ENCODE peak calls at places on chromosome 16, in eight cellular contexts. One of them, this sample, is unnamed.

GRCh38 chr16:73949574-73950348 is 346.9 kb upstream of the PSMD7 start:
- DNase-seq in cerebellar nuclear complex: no peak
- DNase-seq in caudate nucleus: no peak
- DNase-seq in heart right ventricle: peak
- DNase-seq in posterior vena cava: no peak
- DNase-seq in ELR: peak
- DNase-seq in stimulated activated CD4-positive, alpha-beta T cell treated with anti-CD3 and anti-CD28 coated beads, Interleukin-1b, Interleukin-23, amount 100 ng/mL, for 48 hours: no peak
- DNase-seq in NCI-H460: peak
- DNase-seq in this sample: no peak

GRCh38 chr16:49366669-49367068 is 6.9 kb upstream of the C16orf78 start:
- DNase-seq in stimulated activated CD4-positive, alpha-beta T cell treated with anti-CD3 and anti-CD28 coated beads, Interleukin-1b, Interleukin-23, amount 100 ng/mL, for 48 hours: no peak
- DNase-seq in posterior vena cava: no peak
- DNase-seq in heart right ventricle: no peak
- DNase-seq in caudate nucleus: no peak
- DNase-seq in cerebellar nuclear complex: no peak
- DNase-seq in ELR: no peak
- DNase-seq in NCI-H460: no peak
- DNase-seq in this sample: no peak

GRCh38 chr16:65884018-65884417 is 482.5 kb upstream of the CDH5 start:
- DNase-seq in ELR: peak
- DNase-seq in posterior vena cava: no peak
- DNase-seq in NCI-H460: no peak
- DNase-seq in heart right ventricle: no peak
- DNase-seq in cerebellar nuclear complex: no peak
- DNase-seq in stimulated activated CD4-positive, alpha-beta T cell treated with anti-CD3 and anti-CD28 coated beads, Interleukin-1b, Interleukin-23, amount 100 ng/mL, for 48 hours: no peak
- DNase-seq in caudate nucleus: no peak
- DNase-seq in this sample: no peak

GRCh38 chr16:85369741-85370528 is 243.2 kb upstream of the GSE1 start:
- DNase-seq in NCI-H460: peak
- DNase-seq in posterior vena cava: peak
- DNase-seq in stimulated activated CD4-positive, alpha-beta T cell treated with anti-CD3 and anti-CD28 coated beads, Interleukin-1b, Interleukin-23, amount 100 ng/mL, for 48 hours: peak
- DNase-seq in cerebellar nuclear complex: no peak
- DNase-seq in heart right ventricle: peak
- DNase-seq in caudate nucleus: no peak
- DNase-seq in ELR: peak
- DNase-seq in this sample: peak

GRCh38 chr16:54178491-54178976 is 108.1 kb downstream of the IRX3 start:
- DNase-seq in NCI-H460: no peak
- DNase-seq in ELR: no peak
- DNase-seq in cerebellar nuclear complex: no peak
- DNase-seq in caudate nucleus: no peak
- DNase-seq in heart right ventricle: peak
- DNase-seq in stimulated activated CD4-positive, alpha-beta T cell treated with anti-CD3 and anti-CD28 coated beads, Interleukin-1b, Interleukin-23, amount 100 ng/mL, for 48 hours: no peak
- DNase-seq in posterior vena cava: no peak
- DNase-seq in this sample: no peak

GRCh38 chr16:85979605-85980004 is 80.6 kb downstream of the IRF8 start:
- DNase-seq in cerebellar nuclear complex: no peak
- DNase-seq in heart right ventricle: no peak
- DNase-seq in stimulated activated CD4-positive, alpha-beta T cell treated with anti-CD3 and anti-CD28 coated beads, Interleukin-1b, Interleukin-23, amount 100 ng/mL, for 48 hours: peak
- DNase-seq in caudate nucleus: no peak
- DNase-seq in NCI-H460: no peak
- DNase-seq in ELR: no peak
- DNase-seq in posterior vena cava: no peak
- DNase-seq in this sample: no peak

GRCh38 chr16:2745961-2746360 is 6.5 kb upstream of the SRRM2 start:
- DNase-seq in stimulated activated CD4-positive, alpha-beta T cell treated with anti-CD3 and anti-CD28 coated beads, Interleukin-1b, Interleukin-23, amount 100 ng/mL, for 48 hours: no peak
- DNase-seq in NCI-H460: no peak
- DNase-seq in caudate nucleus: no peak
- DNase-seq in posterior vena cava: no peak
- DNase-seq in heart right ventricle: no peak
- DNase-seq in cerebellar nuclear complex: no peak
- DNase-seq in ELR: no peak
- DNase-seq in this sample: no peak

GRCh38 chr16:80924372-80924978 is 82.2 kb downstream of the CMC2 start:
- DNase-seq in posterior vena cava: no peak
- DNase-seq in caudate nucleus: peak
- DNase-seq in stimulated activated CD4-positive, alpha-beta T cell treated with anti-CD3 and anti-CD28 coated beads, Interleukin-1b, Interleukin-23, amount 100 ng/mL, for 48 hours: peak
- DNase-seq in ELR: peak
- DNase-seq in NCI-H460: no peak
- DNase-seq in heart right ventricle: peak
- DNase-seq in cerebellar nuclear complex: no peak
- DNase-seq in this sample: no peak

GRCh38 chr16:290681-291405 is 7.9 kb downstream of the PDIA2 start:
- DNase-seq in stimulated activated CD4-positive, alpha-beta T cell treated with anti-CD3 and anti-CD28 coated beads, Interleukin-1b, Interleukin-23, amount 100 ng/mL, for 48 hours: no peak
- DNase-seq in caudate nucleus: no peak
- DNase-seq in posterior vena cava: no peak
- DNase-seq in NCI-H460: no peak
- DNase-seq in cerebellar nuclear complex: no peak
- DNase-seq in ELR: no peak
- DNase-seq in heart right ventricle: no peak
- DNase-seq in this sample: no peak

GRCh38 chr16:80147021-80147680 is 393.6 kb upstream of the DYNLRB2 start:
- DNase-seq in caudate nucleus: no peak
- DNase-seq in cerebellar nuclear complex: no peak
- DNase-seq in posterior vena cava: no peak
- DNase-seq in heart right ventricle: no peak
- DNase-seq in NCI-H460: no peak
- DNase-seq in stimulated activated CD4-positive, alpha-beta T cell treated with anti-CD3 and anti-CD28 coated beads, Interleukin-1b, Interleukin-23, amount 100 ng/mL, for 48 hours: no peak
- DNase-seq in ELR: peak
- DNase-seq in this sample: no peak

GRCh38 chr16:30523768-30524574 is 2.4 kb downstream of the ZNF768 start:
- DNase-seq in caudate nucleus: no peak
- DNase-seq in stimulated activated CD4-positive, alpha-beta T cell treated with anti-CD3 and anti-CD28 coated beads, Interleukin-1b, Interleukin-23, amount 100 ng/mL, for 48 hours: no peak
- DNase-seq in ELR: no peak
- DNase-seq in cerebellar nuclear complex: no peak
- DNase-seq in heart right ventricle: no peak
- DNase-seq in posterior vena cava: peak
- DNase-seq in NCI-H460: no peak
- DNase-seq in this sample: no peak

GRCh38 chr16:2339521-2340484 is 725 bp downstream of the ABCA3 start:
- DNase-seq in posterior vena cava: peak
- DNase-seq in ELR: peak
- DNase-seq in NCI-H460: peak
- DNase-seq in caudate nucleus: peak
- DNase-seq in heart right ventricle: peak
- DNase-seq in stimulated activated CD4-positive, alpha-beta T cell treated with anti-CD3 and anti-CD28 coated beads, Interleukin-1b, Interleukin-23, amount 100 ng/mL, for 48 hours: peak
- DNase-seq in cerebellar nuclear complex: no peak
- DNase-seq in this sample: no peak

GRCh38 chr16:17083628-17084027 is 387.1 kb downstream of the XYLT1 start:
- DNase-seq in stimulated activated CD4-positive, alpha-beta T cell treated with anti-CD3 and anti-CD28 coated beads, Interleukin-1b, Interleukin-23, amount 100 ng/mL, for 48 hours: no peak
- DNase-seq in ELR: no peak
- DNase-seq in caudate nucleus: no peak
- DNase-seq in heart right ventricle: no peak
- DNase-seq in posterior vena cava: no peak
- DNase-seq in cerebellar nuclear complex: no peak
- DNase-seq in NCI-H460: no peak
- DNase-seq in this sample: no peak

GRCh38 chr16:81521141-81521626 is 76.6 kb downstream of the CMIP start:
- DNase-seq in posterior vena cava: peak
- DNase-seq in cerebellar nuclear complex: no peak
- DNase-seq in heart right ventricle: no peak
- DNase-seq in NCI-H460: no peak
- DNase-seq in ELR: no peak
- DNase-seq in caudate nucleus: no peak
- DNase-seq in stimulated activated CD4-positive, alpha-beta T cell treated with anti-CD3 and anti-CD28 coated beads, Interleukin-1b, Interleukin-23, amount 100 ng/mL, for 48 hours: peak
- DNase-seq in this sample: peak

GRCh38 chr16:73171380-73171779 is 123.5 kb upstream of the ZFHX3 start:
- DNase-seq in cerebellar nuclear complex: no peak
- DNase-seq in posterior vena cava: no peak
- DNase-seq in NCI-H460: no peak
- DNase-seq in caudate nucleus: no peak
- DNase-seq in ELR: no peak
- DNase-seq in stimulated activated CD4-positive, alpha-beta T cell treated with anti-CD3 and anti-CD28 coated beads, Interleukin-1b, Interleukin-23, amount 100 ng/mL, for 48 hours: no peak
- DNase-seq in heart right ventricle: no peak
- DNase-seq in this sample: no peak

GRCh38 chr16:80041399-80041798 is 440.9 kb upstream of the MAF start:
- DNase-seq in posterior vena cava: no peak
- DNase-seq in heart right ventricle: no peak
- DNase-seq in NCI-H460: no peak
- DNase-seq in stimulated activated CD4-positive, alpha-beta T cell treated with anti-CD3 and anti-CD28 coated beads, Interleukin-1b, Interleukin-23, amount 100 ng/mL, for 48 hours: no peak
- DNase-seq in cerebellar nuclear complex: no peak
- DNase-seq in caudate nucleus: no peak
- DNase-seq in ELR: no peak
- DNase-seq in this sample: no peak

GRCh38 chr16:48511716-48512115 is 98.3 kb downstream of the N4BP1 start:
- DNase-seq in ELR: no peak
- DNase-seq in heart right ventricle: no peak
- DNase-seq in caudate nucleus: no peak
- DNase-seq in cerebellar nuclear complex: no peak
- DNase-seq in posterior vena cava: peak
- DNase-seq in stimulated activated CD4-positive, alpha-beta T cell treated with anti-CD3 and anti-CD28 coated beads, Interleukin-1b, Interleukin-23, amount 100 ng/mL, for 48 hours: no peak
- DNase-seq in NCI-H460: no peak
- DNase-seq in this sample: no peak

GRCh38 chr16:25868966-25869365 is 177.2 kb downstream of the HS3ST4 start:
- DNase-seq in NCI-H460: no peak
- DNase-seq in heart right ventricle: no peak
- DNase-seq in cerebellar nuclear complex: no peak
- DNase-seq in posterior vena cava: no peak
- DNase-seq in ELR: no peak
- DNase-seq in caudate nucleus: no peak
- DNase-seq in stimulated activated CD4-positive, alpha-beta T cell treated with anti-CD3 and anti-CD28 coated beads, Interleukin-1b, Interleukin-23, amount 100 ng/mL, for 48 hours: no peak
- DNase-seq in this sample: no peak

This sample was measured in effector CD8-positive, alpha-beta T cell.